ENCODE peak calls at places on chromosomes 16 and 17, in ten cellular contexts. H is GM12878, Q is psoas muscle, G is uterus, K is A549, T is heart right ventricle, F is spleen, B is mammary epithelial cell, L is cardiac muscle cell, W is body of pancreas. J is an unnamed sample.

GRCh38 chr17:79850571-79851460 is 11.6 kb upstream of the CBX4 start:
- DNase-seq in B (peak), Q (no peak), H (no peak), F (no peak), T (no peak), G (no peak), L (peak), W (no peak), K (peak), J (no peak)

GRCh38 chr17:42704495-42705494 is 22.5 kb downstream of the CNTNAP1 start:
- DNase-seq in G (no peak), T (no peak), W (no peak), L (no peak), K (no peak), Q (no peak), F (no peak), B (no peak), H (peak), J (no peak)

GRCh38 chr17:59778996-59779395 is 71.5 kb downstream of the VMP1 start:
- DNase-seq in K (no peak), Q (no peak), F (no peak), G (no peak), L (no peak), B (no peak), T (no peak), H (no peak), W (no peak), J (no peak)

GRCh38 chr16:58451945-58452401 is 48.0 kb upstream of the NDRG4 start:
- DNase-seq in B (peak), L (peak), F (no peak), Q (no peak), H (no peak), T (no peak), G (peak), W (no peak), K (peak), J (no peak)

GRCh38 chr16:84774810-84775209 is 45.0 kb upstream of the CRISPLD2 start:
- DNase-seq in B (peak), W (no peak), F (no peak), H (no peak), K (no peak), L (peak), T (no peak), G (peak), Q (peak), J (no peak)

GRCh38 chr17:82449136-82449882 is 1.2 kb downstream of the CYBC1 start:
- DNase-seq in L (no peak), G (no peak), W (no peak), Q (no peak), B (no peak), H (peak), F (peak), K (no peak), T (peak), J (no peak)

GRCh38 chr17:8832711-8833352 is 33.7 kb upstream of the MFSD6L start:
- DNase-seq in H (no peak), Q (no peak), B (no peak), T (no peak), K (no peak), G (no peak), W (peak), L (no peak), F (peak), J (no peak)

GRCh38 chr16:14339694-14340093 is 268.6 kb downstream of the MRTFB start:
- DNase-seq in B (no peak), K (no peak), F (no peak), Q (no peak), T (no peak), W (no peak), L (no peak), G (no peak), H (no peak), J (no peak)

GRCh38 chr17:31492880-31493655 is 101.6 kb downstream of the RAB11FIP4 start:
- DNase-seq in K (no peak), W (peak), L (no peak), G (no peak), Q (peak), B (no peak), T (peak), F (peak), H (peak), J (peak)

GRCh38 chr17:4944163-4944553 is 4.1 kb downstream of the RNF167 start:
- DNase-seq in L (no peak), K (no peak), Q (no peak), B (no peak), W (no peak), H (no peak), G (no peak), F (peak), T (no peak), J (no peak)

GRCh38 chr17:83100220-83100852 is 20.9 kb downstream of the METRNL start:
- DNase-seq in Q (no peak), T (no peak), G (peak), W (peak), L (no peak), H (no peak), K (no peak), B (no peak), F (no peak), J (peak)

GRCh38 chr17:80946449-80946848 is 45.2 kb upstream of the CHMP6 start:
- DNase-seq in K (no peak), G (peak), L (no peak), Q (no peak), F (peak), H (no peak), W (no peak), B (no peak), T (no peak), J (no peak)

GRCh38 chr16:49618955-49619354 is 237.0 kb downstream of the ZNF423 start:
- DNase-seq in W (no peak), F (no peak), T (no peak), Q (no peak), G (peak), L (no peak), B (no peak), K (no peak), H (no peak), J (no peak)

GRCh38 chr17:37292429-37293139 is 83.2 kb upstream of the C17orf78 start:
- DNase-seq in G (no peak), H (no peak), W (peak), B (no peak), T (no peak), L (peak), Q (no peak), K (no peak), F (no peak), J (no peak)

GRCh38 chr16:3129137-3130131 is 5.4 kb upstream of the ZNF213 start:
- DNase-seq in L (peak), G (peak), F (peak), Q (peak), T (peak), K (no peak), H (no peak), B (peak), W (peak), J (peak)

GRCh38 chr16:49466881-49467280 is 93.3 kb downstream of the C16orf78 start:
- DNase-seq in B (no peak), L (no peak), W (no peak), T (no peak), Q (no peak), F (peak), H (no peak), G (no peak), K (no peak), J (peak)

GRCh38 chr16:89581861-89582563 is 6.5 kb downstream of the CPNE7 start:
- DNase-seq in L (peak), W (peak), B (no peak), Q (no peak), H (no peak), G (peak), F (peak), K (no peak), T (no peak), J (no peak)

GRCh38 chr16:15798671-15799070 is 58.2 kb downstream of the MYH11 start:
- DNase-seq in Q (no peak), W (no peak), H (no peak), G (no peak), B (no peak), T (no peak), L (no peak), F (peak), K (no peak), J (no peak)

GRCh38 chr16:4158143-4159093 is 42.2 kb upstream of the ADCY9 start:
- DNase-seq in Q (no peak), F (no peak), L (no peak), H (no peak), T (no peak), B (no peak), K (no peak), W (no peak), G (no peak), J (no peak)

GRCh38 chr16:68902376-68903345 is 59.3 kb downstream of the TANGO6 start:
- DNase-seq in H (no peak), L (peak), G (no peak), K (peak), Q (no peak), F (no peak), W (peak), T (peak), B (peak), J (no peak)

GRCh38 chr17:63995626-63996025 is 2.5 kb upstream of the PRR29 start:
- DNase-seq in T (no peak), B (no peak), G (peak), L (no peak), Q (no peak), H (no peak), F (peak), K (no peak), W (no peak), J (peak)

GRCh38 chr16:14602443-14602963 is 27.6 kb downstream of the PARN start:
- DNase-seq in B (no peak), W (no peak), G (no peak), L (no peak), Q (no peak), T (no peak), F (no peak), H (no peak), K (no peak), J (no peak)

GRCh38 chr17:36195474-36196098 is 972 bp downstream of the CCL3L1 start:
- DNase-seq in W (no peak), B (no peak), F (no peak), L (no peak), H (no peak), G (no peak), K (no peak), T (no peak), Q (no peak), J (no peak)

GRCh38 chr16:28136751-28137434 is 73.4 kb upstream of the GSG1L start:
- DNase-seq in T (no peak), L (peak), K (no peak), F (no peak), W (no peak), B (no peak), G (no peak), Q (no peak), H (no peak), J (no peak)

GRCh38 chr17:77915594-77916021 is 42.9 kb upstream of the TNRC6C start:
- DNase-seq in Q (no peak), W (no peak), K (no peak), B (no peak), H (no peak), F (no peak), G (no peak), L (no peak), T (no peak), J (peak)

GRCh38 chr17:77916284-77916683 is 42.2 kb upstream of the TNRC6C start:
- DNase-seq in B (no peak), G (no peak), F (no peak), L (no peak), Q (no peak), T (no peak), W (no peak), H (no peak), K (no peak), J (no peak)

GRCh38 chr17:77919276-77919675 is 39.2 kb upstream of the TNRC6C start:
- DNase-seq in H (no peak), G (no peak), T (no peak), K (no peak), F (no peak), W (no peak), Q (no peak), B (no peak), L (no peak), J (no peak)

GRCh38 chr17:77916771-77917481 is 41.6 kb upstream of the TNRC6C start:
- DNase-seq in L (no peak), G (no peak), K (no peak), F (no peak), W (no peak), H (peak), B (no peak), Q (no peak), T (no peak), J (no peak)

GRCh38 chr17:77914440-77915254 is 43.9 kb upstream of the TNRC6C start:
- DNase-seq in B (no peak), H (no peak), W (peak), K (peak), G (no peak), Q (no peak), L (peak), T (no peak), F (no peak), J (no peak)
- TF ChIP-seq CTCF in B (peak), H (no peak), W (peak), K (peak), G (no peak), Q (no peak), L (no peak), T (peak), F (no peak), J (no peak)

DNA sequence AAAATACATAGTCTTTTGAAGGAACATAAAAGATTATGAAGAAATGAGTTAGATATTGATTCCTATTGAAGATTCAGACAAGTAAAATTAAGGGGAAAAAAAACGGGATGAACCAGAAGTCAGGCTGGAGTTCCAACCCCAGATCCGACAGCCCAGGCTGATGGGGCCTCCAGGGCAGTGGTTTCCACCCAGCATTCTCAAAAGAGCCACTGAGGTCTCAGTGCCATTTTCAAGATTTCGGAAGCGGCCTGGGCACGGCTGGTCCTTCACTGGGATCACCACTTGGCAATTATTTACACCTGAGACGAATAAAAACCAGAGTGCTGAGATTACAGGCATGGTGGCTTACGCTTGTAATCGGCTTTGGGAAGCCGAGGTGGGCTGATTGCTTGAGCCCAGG is 9.5 kb downstream of the STH start:
- DNase-seq in H (no peak), F (no peak), G (no peak), L (no peak), T (no peak), B (no peak), W (no peak), Q (no peak), K (no peak), J (no peak)
- H3K27ac ChIP-seq in H (no peak), F (no peak), G (no peak), L (no peak), T (no peak), B (no peak), W (no peak), Q (no peak), K (no peak), J (no peak)

GRCh38 chr17:49191407-49191916 is 18.9 kb downstream of the GNGT2 start:
- DNase-seq in K (no peak), W (no peak), Q (no peak), L (no peak), H (no peak), B (no peak), G (no peak), F (no peak), T (no peak), J (no peak)

GRCh38 chr17:49193513-49194296 is 16.7 kb downstream of the GNGT2 start:
- DNase-seq in K (peak), F (peak), W (peak), H (peak), L (peak), B (peak), G (peak), T (peak), Q (peak), J (peak)

GRCh38 chr17:49190932-49191331 is 19.4 kb downstream of the GNGT2 start:
- DNase-seq in B (no peak), K (no peak), Q (no peak), L (no peak), W (no peak), G (no peak), T (no peak), F (no peak), H (no peak), J (no peak)

GRCh38 chr17:49194297-49194607 is 16.1 kb downstream of the GNGT2 start:
- DNase-seq in Q (no peak), H (no peak), B (no peak), T (no peak), K (no peak), W (no peak), F (no peak), G (no peak), L (no peak), J (no peak)

DNA sequence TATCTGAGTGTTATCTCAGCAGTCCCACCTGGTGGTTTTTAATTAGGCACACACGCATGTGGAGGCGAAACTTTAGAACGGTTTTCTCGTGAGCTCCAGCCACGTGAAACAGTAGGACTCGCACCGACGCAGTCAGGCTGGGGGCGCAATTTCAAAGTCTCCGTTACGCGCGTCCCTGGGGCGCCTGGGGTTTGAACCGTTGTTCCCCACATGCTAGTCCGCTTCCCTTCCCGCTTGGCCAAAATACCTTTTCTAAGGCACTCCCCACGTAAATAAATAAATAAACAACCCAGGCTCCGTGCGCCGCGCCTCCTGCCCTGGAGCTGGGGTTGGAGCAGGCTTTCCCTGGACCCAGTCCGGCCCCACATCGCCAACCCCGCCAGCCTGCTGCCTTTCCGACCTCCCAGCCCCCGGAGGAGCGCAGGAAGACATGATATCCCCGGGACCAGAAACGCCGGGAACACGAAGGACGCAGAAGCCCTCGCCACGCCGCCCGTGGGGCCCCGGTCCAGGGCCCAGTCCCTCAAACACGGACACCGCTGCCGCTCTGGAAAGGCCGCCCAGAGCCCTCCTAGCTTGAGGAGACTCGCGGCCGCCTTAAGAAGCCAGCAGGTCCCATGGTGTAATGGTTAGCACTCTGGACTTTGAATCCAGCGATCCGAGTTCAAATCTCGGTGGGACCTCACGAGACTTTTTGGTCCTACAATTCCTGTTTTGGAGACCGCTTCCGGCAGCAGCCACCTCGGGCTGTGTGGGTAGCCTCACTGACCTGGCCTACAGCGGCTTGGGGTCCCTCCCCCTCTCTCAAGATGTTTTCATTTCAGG is 18.2 kb downstream of the GNGT2 start:
- DNase-seq in F (peak), L (peak), H (peak), G (peak), B (peak), Q (peak), W (peak), K (peak), T (peak), J (peak)
- TF ChIP-seq CTCF in F (peak), L (peak), H (peak), G (peak), B (no peak), Q (no peak), W (peak), K (peak), T (peak), J (no peak)

GRCh38 chr17:559699-560378 is 154.8 kb downstream of the VPS53 start:
- DNase-seq in G (peak), K (no peak), T (peak), F (no peak), Q (peak), H (no peak), W (no peak), B (peak), L (peak), J (peak)
- H3K27ac ChIP-seq in G (peak), K (peak), T (peak), F (peak), Q (peak), H (no peak), W (peak), B (peak), L (no peak), J (peak)

GRCh38 chr17:41689497-41690299 is 1.0 kb downstream of the EIF1 start:
- DNase-seq in W (peak), B (peak), Q (no peak), F (no peak), K (no peak), T (peak), L (peak), H (no peak), G (peak), J (no peak)

GRCh38 chr17:41688641-41689496 is at the start of gene EIF1:
- DNase-seq in Q (peak), W (peak), F (peak), H (peak), L (peak), K (peak), T (peak), G (peak), B (peak), J (peak)

GRCh38 chr17:41690497-41690896 is 1.8 kb downstream of the EIF1 start:
- DNase-seq in Q (no peak), L (no peak), K (no peak), W (no peak), H (no peak), F (no peak), T (no peak), B (no peak), G (no peak), J (no peak)

GRCh38 chr17:41691031-41691777 is 2.5 kb downstream of the EIF1 start:
- DNase-seq in L (no peak), K (no peak), G (no peak), B (no peak), H (no peak), T (no peak), W (no peak), F (no peak), Q (no peak), J (no peak)

GRCh38 chr17:41687828-41688640 is 651 bp upstream of the EIF1 start:
- DNase-seq in H (no peak), Q (peak), B (peak), G (peak), W (peak), L (peak), K (no peak), F (peak), T (peak), J (peak)
- TF ChIP-seq CTCF in H (peak), Q (no peak), B (peak), G (no peak), W (peak), L (peak), K (peak), F (no peak), T (peak), J (no peak)